ENCODE peak calls at places on chromosomes 13 and 19, in five cellular contexts. H, O, F, Q and S are unnamed samples.

GRCh38 chr13:46089213-46089612 is 15.6 kb downstream of the CPB2 start:
- DNase-seq in H (no peak), F (no peak), Q (no peak), O (no peak), S (no peak)

GRCh38 chr13:111175372-111175771 is 60.3 kb downstream of the ARHGEF7 start:
- DNase-seq in O (no peak), H (no peak), Q (no peak), F (no peak), S (no peak)

GRCh38 chr13:73335226-73335625 is 276.4 kb downstream of the KLF5 start:
- DNase-seq in H (no peak), F (no peak), Q (peak; percentile 95), O (peak; percentile 23), S (peak; percentile 62)

GRCh38 chr19:13146763-13147563 is 3.2 kb downstream of the STX10 start:
- DNase-seq in H (no peak), O (no peak), Q (no peak), F (no peak), S (peak; percentile 67)

GRCh38 chr13:24680921-24681585 is 845 bp downstream of the ATP12A start:
- DNase-seq in H (no peak), O (no peak), Q (no peak), F (no peak), S (no peak)

GRCh38 chr13:51806571-51806970 is 2.6 kb upstream of the DHRS12 start:
- DNase-seq in H (no peak), F (no peak), O (no peak), Q (peak; percentile 36), S (peak; percentile 34)

GRCh38 chr19:53195265-53195879 is 2.2 kb upstream of the ZNF665 start:
- DNase-seq in F (peak; percentile 65), O (no peak), H (peak; percentile 50), Q (peak; percentile 92), S (peak; percentile 79)

GRCh38 chr19:55909801-55910200 is 22.3 kb downstream of the NLRP13 start:
- DNase-seq in Q (no peak), H (no peak), F (no peak), O (no peak), S (no peak)

GRCh38 chr19:55666343-55667005 is 8.6 kb upstream of the EPN1 start:
- DNase-seq in Q (no peak), O (no peak), H (no peak), F (no peak), S (no peak)